ENCODE peak calls at places on chromosome 16, in seven cellular contexts. S, I, C, X, J, V and P are unnamed samples.

GRCh38 chr16:58500329-58501241 is 642 bp downstream of the NDRG4 start:
- DNase-seq in S (no peak), I (no peak), C (no peak), X (peak), J (peak), V (no peak), P (peak)

GRCh38 chr16:50153648-50154368 is 702 bp downstream of the TENT4B start:
- DNase-seq in S (no peak), I (no peak), C (no peak), X (no peak), J (peak), V (no peak), P (peak)

GRCh38 chr16:31507929-31508705 is at the start of gene RUSF1:
- DNase-seq in S (peak), I (peak), C (peak), X (peak), J (peak), V (peak), P (peak)

GRCh38 chr16:21656795-21657768 is 4.7 kb upstream of the IGSF6 start:
- DNase-seq in S (no peak), I (peak), C (peak), X (no peak), J (peak), V (no peak), P (peak)

GRCh38 chr16:53053967-53054669 is 673 bp upstream of the CHD9 start:
- DNase-seq in S (no peak), I (no peak), C (no peak), X (no peak), J (no peak), V (no peak), P (peak)

GRCh38 chr16:75244225-75244792 is 7.1 kb downstream of the BCAR1 start:
- DNase-seq in S (no peak), I (peak), C (no peak), X (no peak), J (peak), V (no peak), P (no peak)

GRCh38 chr16:53031323-53031942 is 21.3 kb downstream of the CHD9NB start:
- DNase-seq in S (no peak), I (no peak), C (no peak), X (no peak), J (no peak), V (no peak), P (no peak)

GRCh38 chr16:976389-976931 is 5.1 kb upstream of the SOX8 start:
- DNase-seq in S (no peak), I (no peak), C (no peak), X (no peak), J (no peak), V (no peak), P (no peak)

GRCh38 chr16:2214721-2214970 is at the start of gene PGP:
- DNase-seq in S (no peak), I (no peak), C (no peak), X (no peak), J (no peak), V (no peak), P (no peak)
- H3K4ac ChIP-seq in S (peak), I (peak), C (peak), X (no peak), J (peak), V (peak), P (peak)

GRCh38 chr16:70578035-70578434 is 54.4 kb downstream of the SF3B3 start:
- DNase-seq in S (no peak), I (no peak), C (no peak), X (no peak), J (no peak), V (no peak), P (no peak)
- H3K27ac ChIP-seq in S (no peak), I (no peak), C (no peak), X (no peak), J (no peak), V (no peak), P (no peak)

GRCh38 chr16:66378739-66379570 is 12.5 kb downstream of the CDH5 start:
- DNase-seq in S (no peak), I (no peak), C (no peak), X (no peak), J (peak), V (peak), P (no peak)
- H3K4ac ChIP-seq in S (no peak), I (no peak), C (no peak), X (no peak), J (no peak), V (no peak), P (no peak)

GRCh38 chr16:86823895-86824671 is 245.7 kb downstream of the FOXL1 start:
- DNase-seq in S (no peak), I (peak), C (no peak), X (no peak), J (peak), V (no peak), P (no peak)
- H3K27ac ChIP-seq in S (no peak), I (no peak), C (no peak), X (no peak), J (peak), V (no peak), P (no peak)

DNA sequence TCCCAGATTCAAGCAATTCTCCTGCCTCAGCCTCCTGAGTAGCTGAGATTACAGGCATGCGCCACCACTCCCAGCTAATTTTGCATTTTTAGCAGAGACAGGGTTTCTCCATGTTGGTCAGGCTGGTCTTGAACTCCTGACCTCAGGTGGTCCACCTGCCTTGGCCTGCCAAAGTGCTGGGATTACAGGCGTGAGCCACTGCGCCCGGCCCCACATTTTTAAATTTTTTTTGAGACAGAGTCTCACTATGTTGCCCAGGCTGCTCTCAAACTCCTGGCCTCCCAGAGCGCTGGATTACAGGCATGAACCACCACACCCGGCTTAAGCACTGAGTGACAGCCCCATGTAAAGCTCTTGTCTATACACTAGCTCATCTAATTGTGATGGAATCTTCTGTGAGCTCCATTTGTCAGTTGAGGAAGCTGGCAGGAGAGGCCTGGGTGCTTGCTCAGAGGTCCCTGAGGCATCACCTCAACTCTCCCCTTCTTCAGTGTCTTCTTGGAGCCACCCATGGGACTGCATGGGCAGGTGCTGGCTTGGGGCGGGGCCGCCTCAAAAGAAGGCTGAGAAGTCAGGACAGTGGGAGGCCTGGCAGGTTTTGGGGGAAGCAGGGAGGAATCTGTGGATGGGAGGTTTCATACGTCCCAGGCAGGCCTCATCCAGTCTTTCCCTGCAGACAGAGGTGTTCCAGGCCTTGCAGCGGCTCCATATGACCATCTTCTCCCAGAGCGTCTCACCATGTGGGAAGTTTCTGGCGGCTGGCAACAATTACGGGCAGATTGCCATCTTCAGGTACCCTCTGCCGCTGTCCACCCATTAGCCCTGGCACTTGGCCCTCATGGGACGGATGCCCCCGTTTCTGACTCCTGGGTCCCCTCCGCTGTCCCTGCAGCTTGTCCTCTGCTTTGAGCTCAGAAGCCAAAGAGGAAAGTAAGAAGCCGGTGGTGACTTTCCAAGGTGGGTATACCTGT is 1.5 kb downstream of the THOC6 start:
- DNase-seq in S (no peak), I (no peak), C (no peak), X (peak), J (no peak), V (no peak), P (no peak)
- H3K4ac ChIP-seq in S (no peak), I (no peak), C (no peak), X (no peak), J (no peak), V (no peak), P (no peak)